ENCODE peak calls at places on chromosome 21, in seven cellular contexts. S is cardiac muscle cell, Y is HFF-Myc, M is HCT116, D is HepG2, L is AG09309, G is GM06990. H is an unnamed sample.

GRCh38 chr21:44637018-44637850 is at the start of gene KRTAP10-10:
- DNase-seq in S (no peak), Y (no peak), M (no peak), D (no peak), L (no peak), G (no peak), H (no peak)

GRCh38 chr21:21148514-21148913 is 150.3 kb downstream of the NCAM2 start:
- DNase-seq in S (no peak), Y (no peak), M (no peak), D (no peak), L (no peak), G (no peak), H (no peak)

GRCh38 chr21:32539378-32539777 is 45.9 kb downstream of the TCP10L start:
- DNase-seq in S (no peak), Y (no peak), M (no peak), D (no peak), L (no peak), G (no peak), H (no peak)

GRCh38 chr21:26813426-26813998 is 31.7 kb downstream of the ADAMTS1 start:
- DNase-seq in S (no peak), Y (no peak), M (no peak), D (no peak), L (no peak), G (no peak), H (no peak)

GRCh38 chr21:32278068-32278467 is 781 bp downstream of the MIS18A start:
- DNase-seq in S (peak; percentile 12), Y (no peak), M (no peak), D (no peak), L (no peak), G (no peak), H (no peak)

GRCh38 chr21:45076245-45076661 is 1.9 kb downstream of the ADARB1 start:
- DNase-seq in S (no peak), Y (no peak), M (no peak), D (peak; percentile 14), L (no peak), G (no peak), H (no peak)

GRCh38 chr21:37787456-37787855 is 128.8 kb downstream of the KCNJ6 start:
- DNase-seq in S (no peak), Y (peak; percentile 9), M (no peak), D (no peak), L (peak; percentile 52), G (no peak), H (no peak)

GRCh38 chr21:30480145-30480544 is at the start of gene KRTAP19-1:
- DNase-seq in S (no peak), Y (no peak), M (no peak), D (no peak), L (no peak), G (no peak), H (no peak)

GRCh38 chr21:42830456-42831455 is 48.6 kb downstream of the WDR4 start:
- DNase-seq in S (no peak), Y (no peak), M (no peak), D (no peak), L (no peak), G (no peak), H (no peak)

GRCh38 chr21:27700974-27701614 is 734.2 kb upstream of the ADAMTS5 start:
- DNase-seq in S (peak; percentile 87), Y (peak; percentile 57), M (no peak), D (peak; percentile 20), L (peak; percentile 71), G (no peak), H (no peak)

GRCh38 chr21:16071761-16072160 is 342.0 kb downstream of the USP25 start:
- DNase-seq in S (no peak), Y (no peak), M (no peak), D (no peak), L (no peak), G (no peak), H (no peak)

GRCh38 chr21:34024382-34024693 is 49.0 kb upstream of the MRPS6 start:
- DNase-seq in S (no peak), Y (no peak), M (no peak), D (no peak), L (no peak), G (no peak), H (no peak)

GRCh38 chr21:33414926-33415325 is 11.7 kb downstream of the IFNGR2 start:
- DNase-seq in S (no peak), Y (no peak), M (no peak), D (no peak), L (no peak), G (no peak), H (no peak)

GRCh38 chr21:33820371-33820770 is 95.2 kb downstream of the ATP5PO start:
- DNase-seq in S (no peak), Y (no peak), M (no peak), D (no peak), L (no peak), G (no peak), H (no peak)

GRCh38 chr21:31713115-31713514 is 18.8 kb downstream of the SCAF4 start:
- DNase-seq in S (no peak), Y (no peak), M (no peak), D (no peak), L (no peak), G (no peak), H (no peak)

GRCh38 chr21:22201142-22201541 is 1202.9 kb downstream of the NCAM2 start:
- DNase-seq in S (no peak), Y (no peak), M (no peak), D (no peak), L (no peak), G (no peak), H (no peak)

GRCh38 chr21:44700101-44701022 is 3.4 kb downstream of the KRTAP10-12 start:
- DNase-seq in S (no peak), Y (no peak), M (no peak), D (peak; percentile 32), L (no peak), G (no peak), H (no peak)

GRCh38 chr21:45859762-45860357 is 121.7 kb upstream of the COL6A1 start:
- DNase-seq in S (no peak), Y (no peak), M (no peak), D (no peak), L (no peak), G (no peak), H (no peak)

GRCh38 chr21:42289926-42290325 is 25.3 kb downstream of the TFF3 start:
- DNase-seq in S (no peak), Y (no peak), M (no peak), D (no peak), L (no peak), G (no peak), H (no peak)

GRCh38 chr21:44875341-44875740 is 1.9 kb upstream of the PTTG1IP start:
- DNase-seq in S (no peak), Y (no peak), M (no peak), D (no peak), L (no peak), G (no peak), H (no peak)

GRCh38 chr21:37751268-37751975 is 164.8 kb downstream of the KCNJ6 start:
- DNase-seq in S (peak; percentile 23), Y (no peak), M (no peak), D (peak; percentile 68), L (no peak), G (no peak), H (no peak)

GRCh38 chr21:38863843-38864363 is 58.2 kb downstream of the ETS2 start:
- DNase-seq in S (peak; percentile 21), Y (no peak), M (no peak), D (no peak), L (no peak), G (no peak), H (no peak)
- H3K4me3 ChIP-seq in S (no peak overlapping the region), Y (no peak overlapping the region), M (no peak overlapping the region), D (no peak overlapping the region), L (no peak overlapping the region), G (no peak overlapping the region), H (no peak overlapping the region)

DNA sequence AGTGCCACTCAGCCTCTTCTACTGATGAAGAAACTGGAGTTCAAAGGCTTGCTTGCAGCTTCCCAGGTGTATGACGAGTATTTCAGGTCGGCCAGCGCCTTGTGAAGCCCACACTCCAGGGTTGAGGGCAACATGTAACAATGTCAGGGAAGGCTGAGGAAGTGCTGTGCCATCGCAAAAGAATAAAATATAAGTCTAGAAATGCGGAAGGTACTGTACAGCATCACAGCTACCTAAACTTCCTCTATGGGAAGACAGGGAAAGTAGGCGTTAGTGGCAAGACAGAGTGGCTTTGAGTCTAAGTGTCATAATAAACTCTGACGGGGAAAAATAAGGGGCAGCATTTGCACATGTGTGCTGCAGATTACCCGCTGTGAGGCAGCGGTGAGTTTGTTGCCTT is 28.9 kb downstream of the DOP1B start:
- DNase-seq in S (no peak), Y (no peak), M (no peak), D (no peak), L (no peak), G (no peak), H (no peak)
- TF ChIP-seq CTCF in S (no peak), Y (no peak), M (no peak), D (no peak), L (no peak), G (no peak), H (no peak)

GRCh38 chr21:9735421-9735961 is 785.9 kb upstream of the TPTE start:
- DNase-seq in S (no peak), Y (no peak), M (no peak), D (no peak), L (no peak), G (no peak), H (no peak)

GRCh38 chr21:9741343-9741742 is 780.0 kb upstream of the TPTE start:
- DNase-seq in S (no peak), Y (no peak), M (no peak), D (no peak), L (no peak), G (no peak), H (no peak)

GRCh38 chr21:9739240-9739639 is 782.1 kb upstream of the TPTE start:
- DNase-seq in S (no peak), Y (no peak), M (no peak), D (no peak), L (no peak), G (no peak), H (no peak)

GRCh38 chr21:9738527-9738926 is 782.9 kb upstream of the TPTE start:
- DNase-seq in S (no peak), Y (no peak), M (no peak), D (no peak), L (no peak), G (no peak), H (no peak)

GRCh38 chr21:9737871-9738520 is 783.4 kb upstream of the TPTE start:
- DNase-seq in S (no peak), Y (no peak), M (no peak), D (no peak), L (no peak), G (no peak), H (no peak)
- H3K4me3 ChIP-seq in S (no peak overlapping the region), Y (no peak overlapping the region), M (no peak overlapping the region), D (no peak overlapping the region), L (no peak overlapping the region), G (no peak overlapping the region), H (no peak overlapping the region)

DNA sequence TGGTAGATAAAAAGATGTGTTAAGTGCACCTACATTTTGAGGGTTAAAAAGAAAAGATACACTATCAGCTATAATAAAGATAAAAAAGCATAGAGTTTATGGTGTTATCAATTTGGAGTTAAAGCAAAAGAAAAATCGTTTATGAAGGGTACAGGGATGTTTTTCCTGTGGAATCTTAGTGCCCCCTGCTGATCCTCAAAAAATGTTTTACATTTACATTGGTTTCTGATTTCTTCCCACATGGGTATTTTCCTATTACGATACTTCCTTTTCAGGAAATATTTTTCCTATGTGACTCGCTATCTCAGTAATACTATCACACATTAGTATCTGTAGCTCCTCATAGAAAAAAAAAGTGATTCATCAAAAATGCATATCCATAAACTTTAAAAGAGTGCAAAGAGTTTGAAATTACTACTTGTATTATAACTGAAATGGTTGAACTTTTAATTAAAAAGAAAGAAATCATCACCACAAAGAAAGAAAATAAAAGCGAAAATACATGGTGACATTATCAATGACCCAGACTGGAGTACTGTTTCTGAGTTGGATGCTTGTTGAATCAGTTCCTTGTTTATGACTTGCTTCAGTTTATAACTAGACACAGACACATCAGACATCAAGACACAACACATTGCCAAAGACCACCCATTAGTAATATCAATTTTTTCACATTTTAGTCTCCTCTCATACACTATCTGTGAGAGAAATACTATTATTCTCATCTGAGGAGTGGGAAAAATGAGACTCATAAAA is 293.2 kb downstream of the MRPL39 start:
- DNase-seq in S (peak; percentile 11), Y (no peak), M (no peak), D (no peak), L (no peak), G (no peak), H (no peak)
- TF ChIP-seq CTCF in S (peak; percentile 43), Y (no peak), M (no peak), D (no peak), L (peak; percentile 28), G (peak; percentile 25), H (peak; percentile 32)

H was measured in GM12864.